ENCODE peak calls at places on chromosomes 12 and 14, in seven cellular contexts. P, D, O, H, S, Y and X are unnamed samples. For H3K4me1, the result is how much of the 10 kb centered on the place peaks cover.

GRCh38 chr12:31959701-31960391 is 631 bp downstream of the RESF1 start:
- DNase-seq in P (peak), D (peak), O (peak), H (no peak), S (peak), Y (no peak), X (peak)

GRCh38 chr12:53214221-53214620 is 7.2 kb upstream of the ITGB7 start:
- DNase-seq in P (no peak), D (no peak), O (no peak), H (no peak), S (no peak), Y (no peak), X (no peak)

GRCh38 chr12:3125674-3126073 is 48.5 kb downstream of the TSPAN9 start:
- DNase-seq in P (no peak), D (no peak), O (no peak), H (no peak), S (no peak), Y (no peak), X (no peak)

GRCh38 chr12:76871082-76871481 is 7.7 kb downstream of the CSRP2 start:
- DNase-seq in P (no peak), D (no peak), O (no peak), H (no peak), S (no peak), Y (no peak), X (no peak)

GRCh38 chr12:55723516-55724225 is 3.5 kb downstream of the RDH5 start:
- DNase-seq in P (no peak), D (peak), O (no peak), H (no peak), S (no peak), Y (no peak), X (no peak)

GRCh38 chr12:70230934-70231606 is 12.2 kb upstream of the CNOT2 start:
- DNase-seq in P (no peak), D (no peak), O (no peak), H (no peak), S (no peak), Y (no peak), X (no peak)

GRCh38 chr12:92988622-92989130 is 59.6 kb upstream of the EEA1 start:
- DNase-seq in P (no peak), D (no peak), O (no peak), H (no peak), S (no peak), Y (no peak), X (no peak)

GRCh38 chr12:102702447-102703114 is 214.5 kb downstream of the PAH start:
- DNase-seq in P (peak), D (peak), O (no peak), H (no peak), S (peak), Y (peak), X (peak)

GRCh38 chr14:103707329-103708263 is 7.7 kb downstream of the XRCC3 start:
- DNase-seq in P (no peak), D (no peak), O (no peak), H (no peak), S (peak), Y (no peak), X (no peak)

DNA sequence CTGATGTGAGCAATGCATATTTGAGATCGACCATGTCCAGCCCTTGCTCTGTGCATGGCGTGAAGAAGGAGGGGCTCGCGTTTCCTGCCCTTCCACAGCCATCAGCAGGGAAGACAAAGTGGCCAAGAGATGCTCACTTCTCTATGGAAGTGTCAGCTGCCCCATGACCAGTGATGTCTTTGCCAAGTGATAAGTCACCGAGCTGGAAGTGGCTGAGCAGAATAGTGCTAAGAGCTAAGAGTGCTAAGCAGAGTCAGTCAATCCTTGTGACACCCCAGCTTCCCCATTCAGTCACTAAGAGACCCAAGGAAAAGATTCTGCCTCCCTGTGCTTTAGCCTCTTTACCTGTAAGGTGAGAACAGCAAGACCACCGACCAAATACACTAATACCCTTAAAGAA is 50.5 kb upstream of the CEP83 start:
- DNase-seq in P (no peak), D (no peak), O (no peak), H (no peak), S (no peak), Y (no peak), X (no peak)
- H3K4me1 ChIP-seq in P (under half), D (under half), O (under half), H (under half), S (under half), Y (under half), X (under half)

GRCh38 chr14:51701956-51702355 is 50.2 kb downstream of the FRMD6 start:
- DNase-seq in P (no peak), D (no peak), O (no peak), H (no peak), S (no peak), Y (no peak), X (no peak)

GRCh38 chr14:51703787-51704186 is 52.1 kb downstream of the FRMD6 start:
- DNase-seq in P (no peak), D (no peak), O (no peak), H (no peak), S (no peak), Y (no peak), X (no peak)

DNA sequence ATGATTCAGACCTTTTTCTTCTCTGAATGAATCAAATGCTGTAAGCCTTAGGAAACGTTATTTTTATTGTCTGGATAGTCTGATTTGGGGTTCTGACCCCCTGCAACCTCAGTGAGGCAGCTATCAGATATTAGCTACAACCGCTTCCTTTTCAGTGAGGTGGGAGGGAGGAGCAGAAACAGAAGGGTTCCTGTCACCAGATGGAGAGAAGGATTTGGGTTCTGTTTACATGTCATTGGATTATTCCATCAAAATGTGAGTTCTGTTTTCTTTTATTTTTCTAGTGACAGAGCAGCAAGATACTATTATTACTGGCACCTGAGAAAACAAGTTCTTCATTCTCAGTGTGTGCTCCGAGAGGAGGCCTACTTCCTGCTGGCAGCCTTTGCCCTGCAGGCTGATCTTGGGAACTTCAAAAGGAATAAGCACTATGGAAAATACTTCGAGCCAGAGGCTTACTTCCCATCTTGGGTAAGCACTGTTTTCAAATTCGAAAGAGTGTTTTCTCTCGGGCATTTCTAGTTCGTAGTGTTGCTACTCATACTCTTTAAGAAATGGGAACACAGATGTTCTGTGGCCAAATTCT is 52.8 kb downstream of the FRMD6 start:
- DNase-seq in P (no peak), D (no peak), O (no peak), H (no peak), S (no peak), Y (no peak), X (no peak)
- TF ChIP-seq CTCF in P (no peak), D (no peak), O (no peak), H (no peak), S (no peak), Y (no peak), X (no peak)

GRCh38 chr14:60658116-60658515 is 8.8 kb upstream of the SIX1 start:
- DNase-seq in P (no peak), D (no peak), O (no peak), H (no peak), S (no peak), Y (no peak), X (no peak)
- H3K4me3 ChIP-seq in P (peak), D (peak), O (peak), H (no peak), S (peak), Y (no peak), X (peak)

GRCh38 chr12:4137441-4137840 is 136.1 kb upstream of the CCND2 start:
- DNase-seq in P (no peak), D (no peak), O (no peak), H (no peak), S (no peak), Y (no peak), X (no peak)
- H3K4me1 ChIP-seq in P (under half), D (under half), O (under half), H (under half), S (under half), Y (under half), X (under half)